ENCODE peak calls at places on chromosomes 4 and X, in six cellular contexts. One of them, this sample, is unnamed.

GRCh38 chr4:113809313-113809712 is 47.8 kb upstream of the CAMK2D start:
- DNase-seq in H1: no peak
- DNase-seq in K562: no peak
- DNase-seq in HepG2: no peak
- DNase-seq in HCT116: no peak
- DNase-seq in GM12878: no peak
- DNase-seq in this sample: no peak

GRCh38 chrX:136488706-136489105 is 959 bp downstream of the BRS3 start:
- DNase-seq in HepG2: no peak
- DNase-seq in K562: no peak
- DNase-seq in HCT116: no peak
- DNase-seq in H1: no peak
- DNase-seq in GM12878: no peak
- DNase-seq in this sample: no peak

GRCh38 chr4:111930658-111931057 is 214.6 kb upstream of the FAM241A start:
- DNase-seq in GM12878: peak
- DNase-seq in HepG2: no peak
- DNase-seq in H1: no peak
- DNase-seq in K562: no peak
- DNase-seq in HCT116: no peak
- DNase-seq in this sample: no peak

GRCh38 chrX:103688949-103689348 is 2.5 kb upstream of the MORF4L2 start:
- DNase-seq in GM12878: no peak
- DNase-seq in K562: peak
- DNase-seq in HepG2: peak
- DNase-seq in HCT116: no peak
- DNase-seq in H1: no peak
- DNase-seq in this sample: no peak

GRCh38 chrX:21978346-21978745 is 37.8 kb downstream of the SMS start:
- DNase-seq in HepG2: peak
- DNase-seq in GM12878: no peak
- DNase-seq in K562: no peak
- DNase-seq in H1: no peak
- DNase-seq in HCT116: no peak
- DNase-seq in this sample: no peak

GRCh38 chrX:71637848-71638247 is 19.5 kb upstream of the CXCR3 start:
- DNase-seq in K562: peak
- DNase-seq in HCT116: no peak
- DNase-seq in GM12878: no peak
- DNase-seq in HepG2: no peak
- DNase-seq in H1: no peak
- DNase-seq in this sample: no peak

GRCh38 chrX:47146121-47146935 is 1.3 kb downstream of the RBM10 start:
- DNase-seq in GM12878: no peak
- DNase-seq in H1: no peak
- DNase-seq in HCT116: no peak
- DNase-seq in HepG2: no peak
- DNase-seq in K562: no peak
- DNase-seq in this sample: no peak

GRCh38 chr4:48945981-48946380 is 39.4 kb upstream of the OCIAD2 start:
- DNase-seq in HepG2: no peak
- DNase-seq in HCT116: no peak
- DNase-seq in H1: no peak
- DNase-seq in K562: no peak
- DNase-seq in GM12878: no peak
- DNase-seq in this sample: no peak

GRCh38 chr4:123418486-123418931 is 21.9 kb downstream of the SPRY1 start:
- DNase-seq in K562: no peak
- DNase-seq in HCT116: no peak
- DNase-seq in HepG2: peak
- DNase-seq in H1: peak
- DNase-seq in GM12878: no peak
- DNase-seq in this sample: peak

GRCh38 chr4:126603210-126603609 is 1029.5 kb upstream of the INTU start:
- DNase-seq in K562: no peak
- DNase-seq in HCT116: no peak
- DNase-seq in HepG2: no peak
- DNase-seq in GM12878: no peak
- DNase-seq in H1: no peak
- DNase-seq in this sample: no peak

GRCh38 chr4:126603851-126604250 is 1028.9 kb upstream of the INTU start:
- DNase-seq in K562: no peak
- DNase-seq in HepG2: no peak
- DNase-seq in HCT116: no peak
- DNase-seq in H1: no peak
- DNase-seq in GM12878: no peak
- DNase-seq in this sample: no peak

DNA sequence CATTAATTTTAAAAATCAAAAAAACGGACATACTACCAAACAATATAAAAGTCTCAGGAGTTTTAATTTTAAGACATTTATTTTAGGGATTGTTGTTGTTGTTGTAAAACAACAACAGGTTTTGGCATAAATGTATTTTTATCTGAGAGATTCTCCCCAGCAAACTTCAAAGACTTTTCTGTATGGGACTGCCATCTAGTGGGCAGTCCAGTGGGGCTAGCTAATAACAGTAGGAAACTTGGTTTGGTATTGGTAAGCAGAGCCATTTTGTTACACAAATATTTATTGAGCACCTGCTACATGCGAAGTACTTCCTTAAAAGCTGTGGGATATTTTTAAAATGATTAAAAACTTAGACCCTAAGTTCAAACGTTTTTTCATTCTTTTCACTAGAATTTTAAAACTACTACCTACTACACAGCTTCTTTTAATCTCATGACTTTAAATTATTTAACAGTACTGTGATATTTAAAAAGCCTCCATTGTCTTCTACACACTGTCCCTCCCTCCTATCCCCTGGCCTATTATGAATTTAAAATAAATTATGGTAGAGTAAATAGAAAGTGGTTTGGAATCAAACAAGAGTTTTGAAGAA is 1028.4 kb upstream of the INTU start:
- DNase-seq in H1: no peak
- DNase-seq in GM12878: no peak
- DNase-seq in HCT116: peak
- DNase-seq in K562: peak
- DNase-seq in HepG2: peak
- DNase-seq in this sample: peak
- TF ChIP-seq ATF3 in H1: no peak
- TF ChIP-seq ATF3 in GM12878: no peak
- TF ChIP-seq ATF3 in HCT116: no peak
- TF ChIP-seq ATF3 in K562: no peak
- TF ChIP-seq ATF3 in HepG2: no peak
- TF ChIP-seq ATF3 in this sample: no peak

DNA sequence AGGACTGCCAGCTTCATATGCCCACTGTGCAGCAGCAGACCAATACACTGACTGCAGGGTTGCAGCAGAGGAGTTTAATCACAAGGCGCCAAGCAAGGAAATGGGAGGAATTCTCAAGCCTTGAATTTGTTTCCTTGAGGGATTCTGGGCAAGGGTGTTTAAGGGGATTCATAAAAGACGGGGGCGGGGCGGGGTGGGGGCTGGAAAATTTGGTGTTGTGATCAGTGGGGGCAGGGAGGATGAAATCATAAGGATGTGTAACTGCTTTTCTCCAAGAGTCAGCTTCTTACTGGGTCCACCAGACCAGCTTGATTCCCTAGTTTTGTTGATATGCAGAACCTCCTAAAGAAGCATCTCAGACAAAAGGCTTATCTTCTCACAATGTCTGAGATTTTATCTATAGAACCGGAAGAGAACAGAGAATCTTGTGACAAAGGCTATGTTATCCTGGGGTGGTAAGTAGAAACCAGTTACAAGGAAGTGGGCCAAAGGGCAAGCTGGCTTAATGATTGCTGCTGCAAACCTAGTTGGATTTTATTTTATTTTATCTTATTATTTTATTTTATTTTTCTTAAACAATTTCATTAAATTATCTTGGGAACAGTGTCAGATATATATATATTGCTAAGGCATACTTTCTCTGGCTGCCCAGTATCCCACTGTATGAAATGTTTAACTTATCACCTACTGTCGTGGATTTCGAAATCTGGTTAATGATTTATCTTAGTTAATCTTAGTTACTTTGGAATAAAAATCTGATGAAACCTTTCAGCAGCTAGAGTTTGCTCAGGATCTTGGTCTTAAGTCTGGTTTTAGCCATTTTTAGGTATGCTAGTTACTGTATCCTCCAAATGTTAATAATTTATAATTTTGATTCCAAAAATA is 276.4 kb downstream of the RPA4 start:
- DNase-seq in HepG2: peak
- DNase-seq in K562: no peak
- DNase-seq in GM12878: no peak
- DNase-seq in HCT116: no peak
- DNase-seq in H1: no peak
- DNase-seq in this sample: no peak
- TF ChIP-seq ATF3 in HepG2: no peak
- TF ChIP-seq ATF3 in K562: no peak
- TF ChIP-seq ATF3 in GM12878: no peak
- TF ChIP-seq ATF3 in HCT116: no peak
- TF ChIP-seq ATF3 in H1: no peak
- TF ChIP-seq ATF3 in this sample: no peak

DNA sequence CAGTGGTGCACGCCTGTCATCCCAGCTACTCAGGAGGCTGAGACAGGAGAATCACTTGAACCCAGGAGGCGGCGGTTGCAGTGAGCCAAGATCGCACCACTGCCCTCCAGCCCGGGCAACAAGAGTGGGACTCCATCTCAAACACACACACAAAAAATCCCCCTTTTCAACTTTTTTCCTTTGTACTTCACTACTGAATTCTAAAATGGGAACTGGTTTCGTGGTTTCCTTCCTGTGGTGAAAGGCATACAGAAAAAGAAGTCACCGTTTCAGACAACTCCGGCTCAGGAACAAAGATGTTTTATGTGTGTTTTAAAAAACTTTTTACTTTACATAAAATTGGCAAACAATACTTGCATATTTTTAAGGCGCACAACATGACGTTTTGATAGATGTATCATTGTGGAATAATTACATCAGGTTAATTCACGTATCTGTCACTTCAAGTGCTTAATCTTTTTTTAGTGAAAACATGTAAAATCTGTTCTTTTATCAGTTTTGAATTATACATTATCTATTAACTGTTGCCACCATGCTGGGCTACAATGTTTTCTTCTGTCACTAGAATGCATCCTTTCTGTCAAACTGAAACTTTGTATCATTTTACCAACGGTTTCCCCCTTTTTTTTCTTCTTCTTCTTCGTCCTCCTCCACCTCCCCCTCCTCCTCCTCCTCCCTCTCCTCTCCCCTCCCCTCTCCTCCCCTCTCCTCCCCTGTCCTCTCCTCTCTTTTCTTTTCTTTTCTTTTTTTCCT is 186.0 kb downstream of the CRLF2 start:
- DNase-seq in HCT116: no peak
- DNase-seq in K562: no peak
- DNase-seq in GM12878: peak
- DNase-seq in H1: no peak
- DNase-seq in HepG2: no peak
- DNase-seq in this sample: no peak
- TF ChIP-seq ATF3 in HCT116: no peak
- TF ChIP-seq ATF3 in K562: no peak
- TF ChIP-seq ATF3 in GM12878: no peak
- TF ChIP-seq ATF3 in H1: no peak
- TF ChIP-seq ATF3 in HepG2: no peak
- TF ChIP-seq ATF3 in this sample: no peak

GRCh38 chrX:42944381-42944998 is 166.5 kb upstream of the PPP1R2C start:
- DNase-seq in K562: no peak
- DNase-seq in HCT116: no peak
- DNase-seq in H1: no peak
- DNase-seq in GM12878: no peak
- DNase-seq in HepG2: no peak
- DNase-seq in this sample: no peak

GRCh38 chrX:42948723-42949122 is 170.8 kb upstream of the PPP1R2C start:
- DNase-seq in HCT116: no peak
- DNase-seq in HepG2: no peak
- DNase-seq in K562: no peak
- DNase-seq in H1: no peak
- DNase-seq in GM12878: no peak
- DNase-seq in this sample: no peak

GRCh38 chrX:42943051-42943450 is 165.1 kb upstream of the PPP1R2C start:
- DNase-seq in GM12878: no peak
- DNase-seq in HCT116: no peak
- DNase-seq in K562: no peak
- DNase-seq in HepG2: peak
- DNase-seq in H1: no peak
- DNase-seq in this sample: no peak

GRCh38 chrX:42941671-42942070 is 163.7 kb upstream of the PPP1R2C start:
- DNase-seq in K562: no peak
- DNase-seq in HCT116: no peak
- DNase-seq in H1: no peak
- DNase-seq in HepG2: no peak
- DNase-seq in GM12878: no peak
- DNase-seq in this sample: no peak

DNA sequence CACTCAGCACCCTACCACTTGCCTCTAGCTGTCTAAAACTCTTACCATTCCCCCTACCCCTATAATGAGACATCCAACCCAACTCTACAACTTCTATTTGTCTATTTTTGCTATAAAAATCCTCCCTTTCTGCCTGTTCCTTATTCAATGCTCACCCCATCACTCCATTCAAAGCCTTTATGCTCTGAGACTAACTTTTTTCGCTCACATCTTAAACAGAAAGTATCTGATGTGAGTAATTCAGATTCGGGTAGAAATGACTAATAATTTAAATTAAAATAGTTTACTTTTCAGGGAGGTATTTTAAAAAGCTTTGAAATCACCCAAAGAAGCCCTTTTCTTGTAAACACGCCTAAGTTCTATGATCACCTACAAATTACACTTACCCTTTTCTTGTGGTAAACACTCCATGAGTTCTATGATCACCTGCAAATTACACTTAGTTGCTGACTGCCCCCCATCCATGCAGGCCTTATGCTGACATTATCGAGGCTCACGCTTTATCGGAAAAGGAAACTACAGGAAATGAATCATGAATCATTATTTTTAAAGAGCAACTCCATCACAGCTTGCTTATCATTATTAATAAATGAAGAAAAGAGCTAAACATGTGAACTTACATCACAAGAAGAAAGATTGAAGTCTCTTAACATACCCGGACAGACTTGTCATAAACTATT is 168.7 kb upstream of the PPP1R2C start:
- DNase-seq in H1: no peak
- DNase-seq in HepG2: no peak
- DNase-seq in HCT116: no peak
- DNase-seq in K562: no peak
- DNase-seq in GM12878: no peak
- DNase-seq in this sample: no peak
- TF ChIP-seq ATF3 in H1: no peak
- TF ChIP-seq ATF3 in HepG2: no peak
- TF ChIP-seq ATF3 in HCT116: no peak
- TF ChIP-seq ATF3 in K562: no peak
- TF ChIP-seq ATF3 in GM12878: no peak
- TF ChIP-seq ATF3 in this sample: no peak

This sample was measured in WTC11.